ENCODE peak calls at places on chromosome 14, in four cellular contexts. E is A549, N is K562, U is GM12878. I is an unnamed sample.

GRCh38 chr14:75566321-75566720 is 12.1 kb upstream of the FLVCR2 start:
- DNase-seq in E (no peak), U (no peak), N (no peak), I (no peak)

GRCh38 chr14:96893966-96894622 is 96.9 kb downstream of the VRK1 start:
- DNase-seq in U (no peak), E (no peak), N (no peak), I (no peak)

GRCh38 chr14:91138511-91139359 is 24.9 kb downstream of the DGLUCY start:
- DNase-seq in N (peak; percentile 73), U (no peak), E (peak; percentile 28), I (peak; percentile 40)

GRCh38 chr14:78324353-78324752 is 154.2 kb downstream of the NRXN3 start:
- DNase-seq in E (no peak), U (no peak), N (no peak), I (no peak)

GRCh38 chr14:75784314-75784686 is 123.3 kb downstream of the TTLL5 start:
- DNase-seq in U (no peak), N (no peak), E (no peak), I (no peak)

GRCh38 chr14:103110681-103111296 is 12.5 kb upstream of the TNFAIP2 start:
- DNase-seq in U (no peak), N (no peak), E (no peak), I (no peak)

GRCh38 chr14:83172363-83172762 is 1638.7 kb upstream of the SEL1L start:
- DNase-seq in N (no peak), E (no peak), U (no peak), I (peak; percentile 13)

GRCh38 chr14:61474671-61475070 is 153.3 kb downstream of the PRKCH start:
- DNase-seq in U (no peak), N (no peak), E (no peak), I (no peak)

GRCh38 chr14:91115986-91116385 is 2.1 kb downstream of the DGLUCY start:
- DNase-seq in E (no peak), N (no peak), U (no peak), I (no peak)

GRCh38 chr14:89304972-89305703 is 111.9 kb downstream of the FOXN3 start:
- DNase-seq in N (no peak), U (peak; percentile 65), E (no peak), I (no peak)

GRCh38 chr14:87434680-87435079 is 558.3 kb downstream of the GALC start:
- DNase-seq in U (no peak), E (no peak), N (no peak), I (no peak)

GRCh38 chr14:45199246-45199645 is 53.8 kb downstream of the MIS18BP1 start:
- DNase-seq in E (no peak), U (no peak), N (no peak), I (no peak)

GRCh38 chr14:30295980-30296379 is 263.0 kb upstream of the G2E3 start:
- DNase-seq in U (no peak), N (peak; percentile 30), E (no peak), I (no peak)

GRCh38 chr14:104054222-104054905 is 31.1 kb upstream of the ASPG start:
- DNase-seq in E (no peak), U (no peak), N (no peak), I (no peak)

GRCh38 chr14:79586401-79586800 is 624.9 kb downstream of the DIO2 start:
- DNase-seq in E (no peak), N (no peak), U (no peak), I (no peak)

GRCh38 chr14:34872822-34873590 is 2.2 kb downstream of the BAZ1A start:
- DNase-seq in E (peak; percentile 46), N (no peak), U (no peak), I (peak; percentile 90)

GRCh38 chr14:58146399-58146798 is 5.6 kb downstream of the ARMH4 start:
- DNase-seq in U (no peak), E (no peak), N (no peak), I (no peak)

GRCh38 chr14:104383088-104383805 is 196.3 kb upstream of the C14orf180 start:
- DNase-seq in N (no peak), E (no peak), U (no peak), I (no peak)

GRCh38 chr14:103196716-103197115 is 73.5 kb downstream of the TNFAIP2 start:
- DNase-seq in N (no peak), E (no peak), U (no peak), I (no peak)

GRCh38 chr14:90281261-90281660 is 24.9 kb downstream of the PSMC1 start:
- DNase-seq in N (no peak), E (no peak), U (no peak), I (no peak)

GRCh38 chr14:23294734-23295561 is 7.7 kb downstream of the PPP1R3E start:
- DNase-seq in U (no peak), N (peak; percentile 84), E (no peak), I (peak; percentile 77)

GRCh38 chr14:35669782-35670181 is 135.8 kb downstream of the INSM2 start:
- DNase-seq in U (no peak), E (no peak), N (no peak), I (no peak)

GRCh38 chr14:61860294-61860918 is 98.2 kb downstream of the SNAPC1 start:
- DNase-seq in N (peak; percentile 52), E (peak; percentile 63), U (peak; percentile 44), I (peak; percentile 34)

GRCh38 chr14:24147761-24148428 is 597 bp downstream of the RNF31 start:
- DNase-seq in N (no peak), U (no peak), E (no peak), I (no peak)

DNA sequence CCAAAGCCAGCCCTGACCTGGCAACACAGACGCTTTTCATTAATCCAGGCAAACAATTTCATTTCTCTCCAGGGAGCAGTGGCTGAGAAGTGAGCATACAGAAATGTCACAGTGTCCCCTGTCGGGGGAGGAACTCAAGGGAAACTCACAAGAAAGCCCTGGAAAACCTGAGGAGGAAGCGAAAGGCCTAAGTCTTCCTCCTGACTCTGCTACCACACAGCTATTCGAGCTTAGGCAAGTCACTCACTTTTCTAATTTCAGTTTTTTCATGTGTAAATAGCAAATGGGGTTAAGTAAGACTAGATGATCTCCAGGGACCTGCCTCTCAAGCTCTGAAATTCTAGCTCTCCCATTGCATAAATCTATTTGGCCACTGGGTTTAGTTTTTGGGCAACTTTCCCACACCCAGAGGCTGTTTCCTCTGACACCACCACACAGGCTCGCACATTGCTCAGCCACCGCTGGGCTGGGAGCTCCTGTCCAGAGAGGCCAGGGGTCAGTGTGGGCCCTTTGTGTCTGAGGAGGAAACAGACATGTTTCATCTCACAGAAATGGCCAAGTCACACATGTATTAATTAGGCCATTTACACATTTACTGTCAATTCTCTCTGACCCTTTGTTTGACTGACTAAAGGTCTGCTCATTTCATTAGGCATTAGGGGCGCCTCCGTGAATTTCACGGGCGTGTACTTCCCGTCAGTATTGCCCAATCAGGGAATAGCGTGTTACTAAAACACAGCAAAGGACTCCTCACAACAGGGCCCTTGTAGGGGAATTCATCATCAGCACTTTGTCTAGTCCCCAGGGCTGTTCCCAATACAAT is 9.8 kb upstream of the PNMA1 start:
- DNase-seq in U (no peak), E (peak; percentile 74), N (no peak), I (no peak)
- TF ChIP-seq EP300 in U (no peak), E (no peak), N (no peak), I (no peak)

GRCh38 chr14:59273737-59274136 is 85.3 kb downstream of the DAAM1 start:
- DNase-seq in N (no peak), U (no peak), E (no peak), I (no peak)

GRCh38 chr14:59274991-59275391 is 86.5 kb downstream of the DAAM1 start:
- DNase-seq in E (no peak), U (peak; percentile 67), N (no peak), I (no peak)

GRCh38 chr14:59276235-59276634 is 87.8 kb downstream of the DAAM1 start:
- DNase-seq in E (no peak), N (no peak), U (no peak), I (no peak)

GRCh38 chr14:59277659-59278058 is 89.2 kb downstream of the DAAM1 start:
- DNase-seq in E (no peak), N (no peak), U (no peak), I (no peak)

DNA sequence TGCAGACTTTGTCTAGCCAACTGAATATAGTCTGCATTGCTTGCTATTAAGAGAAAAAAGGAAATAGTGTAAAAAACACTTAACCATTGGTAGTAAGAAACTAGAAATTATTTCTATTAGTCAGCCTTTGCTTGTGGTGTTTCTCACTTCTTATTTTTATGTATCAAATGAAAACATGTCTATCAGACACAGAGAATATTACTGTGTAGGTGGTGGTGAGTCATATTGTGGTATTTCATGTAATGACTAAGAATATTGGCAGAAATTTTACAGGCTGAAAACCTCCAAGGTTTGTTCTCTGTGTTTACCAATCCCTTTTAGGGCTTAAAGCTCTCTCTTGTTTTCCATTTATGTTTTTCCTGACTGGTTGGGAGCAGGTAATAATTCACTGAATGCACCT is 87.2 kb downstream of the DAAM1 start:
- DNase-seq in E (peak; percentile 45), N (peak; percentile 19), U (peak; percentile 78), I (peak; percentile 66)
- TF ChIP-seq BHLHE40 in E (no peak), N (no peak), U (peak; percentile 55), I (no peak)

GRCh38 chr14:106562451-106562850 is 1036.1 kb downstream of the TMEM121 start:
- DNase-seq in U (no peak), N (no peak), E (no peak), I (no peak)
- TF ChIP-seq EP300 in U (no peak), N (no peak), E (no peak), I (no peak)

DNA sequence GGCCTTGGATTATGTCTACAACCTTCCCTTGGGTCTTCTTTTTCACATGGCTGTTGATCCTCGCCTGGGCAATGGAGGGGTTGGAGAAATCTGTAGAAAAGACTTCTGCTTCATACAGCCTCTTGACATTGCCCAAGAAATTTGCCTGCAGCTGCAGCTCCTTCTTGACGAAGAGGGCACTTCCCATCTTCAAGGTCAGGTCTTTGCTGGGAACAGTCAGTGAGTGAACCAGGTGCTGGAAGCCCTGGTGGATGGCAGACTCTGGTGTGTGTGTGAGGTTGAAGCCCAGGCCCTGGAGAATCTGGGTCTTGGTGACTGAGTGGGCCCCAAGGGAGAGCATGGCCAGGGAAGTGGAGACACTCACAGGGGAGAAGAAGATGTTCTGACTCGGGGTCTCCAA is 6.7 kb downstream of the SERPINA9 start:
- DNase-seq in U (no peak), N (no peak), E (no peak), I (no peak)
- TF ChIP-seq BHLHE40 in U (no peak), N (no peak), E (no peak), I (no peak)

GRCh38 chr14:59207506-59207933 is 19.1 kb downstream of the DAAM1 start:
- DNase-seq in U (peak; percentile 56), N (no peak), E (no peak), I (no peak)
- TF ChIP-seq EP300 in U (peak; percentile 25), N (no peak), E (no peak), I (no peak)

GRCh38 chr14:64540208-64541202 is at the start of gene HSPA2:
- DNase-seq in N (no peak), U (peak; percentile 89), E (peak; percentile 97), I (peak; percentile 88)
- TF ChIP-seq BHLHE40 in N (no peak), U (peak; percentile 95), E (peak; percentile 67), I (peak; percentile 82)

DNA sequence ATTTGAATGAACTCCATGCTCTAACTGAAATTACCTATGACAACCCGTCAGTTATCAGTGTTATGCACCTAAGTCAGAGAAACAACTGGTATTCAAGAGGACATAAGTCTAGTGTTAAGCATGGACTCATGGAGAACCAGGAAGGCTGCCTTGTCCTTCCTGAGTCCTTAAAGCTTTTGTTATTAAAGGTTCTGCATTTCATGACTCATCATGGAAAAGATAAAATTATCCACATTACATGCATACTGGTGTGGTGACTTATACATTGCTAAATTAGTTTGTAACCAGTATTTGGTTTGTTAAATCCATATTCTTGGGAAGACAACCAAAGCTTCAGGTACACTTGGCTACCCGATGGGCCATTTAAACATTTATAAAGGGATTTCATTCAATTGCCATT is 6.5 kb upstream of the OR4E1 start:
- DNase-seq in U (no peak), N (no peak), E (no peak), I (no peak)
- TF ChIP-seq EP300 in U (no peak), N (no peak), E (no peak), I (no peak)

GRCh38 chr14:68951051-68951797 is 27.9 kb downstream of the ACTN1 start:
- DNase-seq in U (no peak), N (peak; percentile 45), E (peak; percentile 80), I (no peak)
- TF ChIP-seq BHLHE40 in U (no peak), N (no peak), E (no peak), I (no peak)

I was measured in HepG2.